ENCODE peak calls at places on chromosomes 1 and 21, in nine cellular contexts. E, M, D, T, R, O, V, K and X are unnamed samples.

GRCh38 chr21:42056996-42057689 is 14.0 kb upstream of the UMODL1 start:
- DNase-seq in T (peak; percentile 62), V (no peak), D (peak; percentile 88), R (no peak), E (peak; percentile 58), O (peak; percentile 84), K (no peak), M (peak; percentile 98), X (peak; percentile 58)

GRCh38 chr21:40760811-40761210 is 86.1 kb downstream of the DSCAM start:
- DNase-seq in R (no peak), V (no peak), K (no peak), T (no peak), O (no peak), D (no peak), M (peak; percentile 11), E (no peak), X (no peak)

GRCh38 chr1:72397786-72398185 is 115.4 kb upstream of the NEGR1 start:
- DNase-seq in R (no peak), K (no peak), M (peak; percentile 90), T (no peak), D (peak; percentile 38), E (peak; percentile 84), V (no peak), O (peak; percentile 1), X (peak; percentile 16)

GRCh38 chr1:9652379-9653194 is 1.1 kb downstream of the PIK3CD start:
- DNase-seq in O (no peak), R (no peak), M (no peak), D (no peak), T (no peak), K (peak; percentile 85), E (peak; percentile 7), V (peak; percentile 81), X (no peak)

GRCh38 chr1:98278055-98278454 is 357.2 kb upstream of the DPYD start:
- DNase-seq in D (no peak), R (no peak), M (no peak), V (no peak), K (no peak), O (no peak), E (no peak), T (no peak), X (no peak)

GRCh38 chr1:54806931-54807611 is 5.9 kb upstream of the TTC22 start:
- DNase-seq in E (no peak), T (no peak), D (no peak), R (peak; percentile 83), V (no peak), K (peak; percentile 55), M (peak; percentile 27), O (peak; percentile 68), X (peak; percentile 50)

GRCh38 chr1:204271970-204272369 is 58.2 kb upstream of the GOLT1A start:
- DNase-seq in M (no peak), R (no peak), V (no peak), O (no peak), K (no peak), T (no peak), E (no peak), D (no peak), X (no peak)

GRCh38 chr1:1144122-1144842 is 28.4 kb upstream of the C1orf159 start:
- DNase-seq in V (peak; percentile 83), M (no peak), R (no peak), D (peak; percentile 90), K (peak; percentile 81), E (no peak), T (no peak), O (no peak), X (no peak)

GRCh38 chr1:61931587-61932279 is 189.5 kb downstream of the PATJ start:
- DNase-seq in K (no peak), M (no peak), R (no peak), O (no peak), D (no peak), V (no peak), E (no peak), T (no peak), X (no peak)

GRCh38 chr1:187336769-187337168 is 508.0 kb downstream of the PLA2G4A start:
- DNase-seq in D (no peak), V (no peak), O (no peak), T (no peak), M (no peak), R (no peak), E (no peak), K (no peak), X (no peak)